ENCODE peak calls at places on chromosomes 11 and 22, in six cellular contexts. One of them, this sample, is unnamed.

GRCh38 chr22:45757068-45757467 is 85.4 kb downstream of the ATXN10 start:
- DNase-seq in left kidney: peak
- DNase-seq in amniotic stem cell: peak
- DNase-seq in stimulated activated CD4-positive, alpha-beta T cell treated with anti-CD3 and anti-CD28 coated beads, Interleukin-4, amount 100 ng/mL, for 24 hours: no peak
- DNase-seq in GM03348: peak
- DNase-seq in RCC 7860: no peak
- DNase-seq in this sample: peak

GRCh38 chr11:110463153-110463552 is 33.4 kb downstream of the FDX1 start:
- DNase-seq in left kidney: peak
- DNase-seq in amniotic stem cell: no peak
- DNase-seq in stimulated activated CD4-positive, alpha-beta T cell treated with anti-CD3 and anti-CD28 coated beads, Interleukin-4, amount 100 ng/mL, for 24 hours: peak
- DNase-seq in GM03348: peak
- DNase-seq in RCC 7860: no peak
- DNase-seq in this sample: peak

GRCh38 chr22:19989725-19990067 is 26.9 kb downstream of the ARVCF start:
- DNase-seq in left kidney: no peak
- DNase-seq in amniotic stem cell: no peak
- DNase-seq in stimulated activated CD4-positive, alpha-beta T cell treated with anti-CD3 and anti-CD28 coated beads, Interleukin-4, amount 100 ng/mL, for 24 hours: no peak
- DNase-seq in GM03348: no peak
- DNase-seq in RCC 7860: no peak
- DNase-seq in this sample: no peak

GRCh38 chr11:21820176-21820575 is 372.7 kb upstream of the ANO5 start:
- DNase-seq in left kidney: no peak
- DNase-seq in amniotic stem cell: no peak
- DNase-seq in stimulated activated CD4-positive, alpha-beta T cell treated with anti-CD3 and anti-CD28 coated beads, Interleukin-4, amount 100 ng/mL, for 24 hours: no peak
- DNase-seq in GM03348: no peak
- DNase-seq in RCC 7860: no peak
- DNase-seq in this sample: no peak

GRCh38 chr11:118609380-118610219 is 2.2 kb downstream of the PHLDB1 start:
- DNase-seq in left kidney: peak
- DNase-seq in amniotic stem cell: no peak
- DNase-seq in stimulated activated CD4-positive, alpha-beta T cell treated with anti-CD3 and anti-CD28 coated beads, Interleukin-4, amount 100 ng/mL, for 24 hours: peak
- DNase-seq in GM03348: no peak
- DNase-seq in RCC 7860: no peak
- DNase-seq in this sample: no peak

GRCh38 chr11:3043315-3043871 is 13.8 kb downstream of the CARS1 start:
- DNase-seq in left kidney: no peak
- DNase-seq in amniotic stem cell: no peak
- DNase-seq in stimulated activated CD4-positive, alpha-beta T cell treated with anti-CD3 and anti-CD28 coated beads, Interleukin-4, amount 100 ng/mL, for 24 hours: no peak
- DNase-seq in GM03348: peak
- DNase-seq in RCC 7860: no peak
- DNase-seq in this sample: no peak

GRCh38 chr22:31995046-31995445 is 48.0 kb upstream of the SLC5A1 start:
- DNase-seq in left kidney: no peak
- DNase-seq in amniotic stem cell: no peak
- DNase-seq in stimulated activated CD4-positive, alpha-beta T cell treated with anti-CD3 and anti-CD28 coated beads, Interleukin-4, amount 100 ng/mL, for 24 hours: no peak
- DNase-seq in GM03348: no peak
- DNase-seq in RCC 7860: no peak
- DNase-seq in this sample: no peak

GRCh38 chr11:45423036-45423435 is 136.9 kb upstream of the SYT13 start:
- DNase-seq in left kidney: no peak
- DNase-seq in amniotic stem cell: no peak
- DNase-seq in stimulated activated CD4-positive, alpha-beta T cell treated with anti-CD3 and anti-CD28 coated beads, Interleukin-4, amount 100 ng/mL, for 24 hours: no peak
- DNase-seq in GM03348: no peak
- DNase-seq in RCC 7860: no peak
- DNase-seq in this sample: no peak

GRCh38 chr11:113894421-113894996 is 10.1 kb upstream of the HTR3B start:
- DNase-seq in left kidney: peak
- DNase-seq in amniotic stem cell: no peak
- DNase-seq in stimulated activated CD4-positive, alpha-beta T cell treated with anti-CD3 and anti-CD28 coated beads, Interleukin-4, amount 100 ng/mL, for 24 hours: no peak
- DNase-seq in GM03348: no peak
- DNase-seq in RCC 7860: no peak
- DNase-seq in this sample: no peak

GRCh38 chr11:17734986-17735822 is 623 bp downstream of the KCNC1 start:
- DNase-seq in left kidney: peak
- DNase-seq in amniotic stem cell: peak
- DNase-seq in stimulated activated CD4-positive, alpha-beta T cell treated with anti-CD3 and anti-CD28 coated beads, Interleukin-4, amount 100 ng/mL, for 24 hours: peak
- DNase-seq in GM03348: peak
- DNase-seq in RCC 7860: no peak
- DNase-seq in this sample: peak

GRCh38 chr11:116515666-116516184 is 257.1 kb downstream of the BUD13 start:
- DNase-seq in left kidney: peak
- DNase-seq in amniotic stem cell: no peak
- DNase-seq in stimulated activated CD4-positive, alpha-beta T cell treated with anti-CD3 and anti-CD28 coated beads, Interleukin-4, amount 100 ng/mL, for 24 hours: no peak
- DNase-seq in GM03348: no peak
- DNase-seq in RCC 7860: no peak
- DNase-seq in this sample: no peak

GRCh38 chr11:47437746-47438418 is 11.1 kb downstream of the RAPSN start:
- DNase-seq in left kidney: peak
- DNase-seq in amniotic stem cell: no peak
- DNase-seq in stimulated activated CD4-positive, alpha-beta T cell treated with anti-CD3 and anti-CD28 coated beads, Interleukin-4, amount 100 ng/mL, for 24 hours: no peak
- DNase-seq in GM03348: no peak
- DNase-seq in RCC 7860: no peak
- DNase-seq in this sample: no peak

GRCh38 chr11:74611369-74611861 is 19.0 kb downstream of the POLD3 start:
- DNase-seq in left kidney: peak
- DNase-seq in amniotic stem cell: no peak
- DNase-seq in stimulated activated CD4-positive, alpha-beta T cell treated with anti-CD3 and anti-CD28 coated beads, Interleukin-4, amount 100 ng/mL, for 24 hours: no peak
- DNase-seq in GM03348: peak
- DNase-seq in RCC 7860: peak
- DNase-seq in this sample: no peak

GRCh38 chr11:15139101-15139770 is 24.5 kb downstream of the INSC start:
- DNase-seq in left kidney: no peak
- DNase-seq in amniotic stem cell: no peak
- DNase-seq in stimulated activated CD4-positive, alpha-beta T cell treated with anti-CD3 and anti-CD28 coated beads, Interleukin-4, amount 100 ng/mL, for 24 hours: no peak
- DNase-seq in GM03348: no peak
- DNase-seq in RCC 7860: no peak
- DNase-seq in this sample: no peak

This sample was measured in lung.